ENCODE peak calls at places on chromosomes 13 and 19, in ten cellular contexts. One of them, this sample, is unnamed.

GRCh38 chr19:9189538-9189937 is 10.8 kb downstream of the OR7D2 start:
- DNase-seq in COR-L47: no peak
- DNase-seq in brain microvascular endothelial cell: no peak
- DNase-seq in pancreas: no peak
- DNase-seq in CD8-positive, alpha-beta memory T cell: no peak
- DNase-seq in endodermal cell: peak
- DNase-seq in pons: no peak
- DNase-seq in naive thymus-derived CD8-positive, alpha-beta T cell: no peak
- DNase-seq in fibroblast of villous mesenchyme: no peak
- DNase-seq in ELF-1: no peak
- DNase-seq in this sample: no peak

GRCh38 chr13:71785361-71785760 is 81.6 kb downstream of the DACH1 start:
- DNase-seq in COR-L47: no peak
- DNase-seq in pancreas: no peak
- DNase-seq in naive thymus-derived CD8-positive, alpha-beta T cell: no peak
- DNase-seq in fibroblast of villous mesenchyme: no peak
- DNase-seq in endodermal cell: no peak
- DNase-seq in pons: no peak
- DNase-seq in CD8-positive, alpha-beta memory T cell: no peak
- DNase-seq in brain microvascular endothelial cell: no peak
- DNase-seq in ELF-1: no peak
- DNase-seq in this sample: no peak

GRCh38 chr13:92994056-92994455 is 232.6 kb upstream of the GPC6 start:
- DNase-seq in naive thymus-derived CD8-positive, alpha-beta T cell: no peak
- DNase-seq in pons: no peak
- DNase-seq in pancreas: no peak
- DNase-seq in fibroblast of villous mesenchyme: no peak
- DNase-seq in ELF-1: no peak
- DNase-seq in endodermal cell: no peak
- DNase-seq in COR-L47: no peak
- DNase-seq in brain microvascular endothelial cell: peak
- DNase-seq in CD8-positive, alpha-beta memory T cell: no peak
- DNase-seq in this sample: no peak

GRCh38 chr19:32889137-32889934 is 19.8 kb upstream of the SLC7A9 start:
- DNase-seq in CD8-positive, alpha-beta memory T cell: no peak
- DNase-seq in naive thymus-derived CD8-positive, alpha-beta T cell: no peak
- DNase-seq in endodermal cell: no peak
- DNase-seq in pancreas: no peak
- DNase-seq in COR-L47: no peak
- DNase-seq in ELF-1: no peak
- DNase-seq in pons: no peak
- DNase-seq in fibroblast of villous mesenchyme: no peak
- DNase-seq in brain microvascular endothelial cell: no peak
- DNase-seq in this sample: no peak

GRCh38 chr13:84430441-84430840 is 548.2 kb upstream of the SLITRK1 start:
- DNase-seq in endodermal cell: no peak
- DNase-seq in pancreas: no peak
- DNase-seq in naive thymus-derived CD8-positive, alpha-beta T cell: no peak
- DNase-seq in pons: no peak
- DNase-seq in fibroblast of villous mesenchyme: no peak
- DNase-seq in CD8-positive, alpha-beta memory T cell: no peak
- DNase-seq in COR-L47: peak
- DNase-seq in ELF-1: no peak
- DNase-seq in brain microvascular endothelial cell: peak
- DNase-seq in this sample: no peak

GRCh38 chr19:7251502-7251901 is 42.7 kb downstream of the INSR start:
- DNase-seq in endodermal cell: no peak
- DNase-seq in pons: no peak
- DNase-seq in pancreas: no peak
- DNase-seq in fibroblast of villous mesenchyme: no peak
- DNase-seq in COR-L47: no peak
- DNase-seq in naive thymus-derived CD8-positive, alpha-beta T cell: no peak
- DNase-seq in ELF-1: no peak
- DNase-seq in brain microvascular endothelial cell: no peak
- DNase-seq in CD8-positive, alpha-beta memory T cell: no peak
- DNase-seq in this sample: no peak

GRCh38 chr19:49431330-49431749 is 6.2 kb downstream of the GFY start:
- DNase-seq in pancreas: no peak
- DNase-seq in COR-L47: no peak
- DNase-seq in fibroblast of villous mesenchyme: no peak
- DNase-seq in CD8-positive, alpha-beta memory T cell: no peak
- DNase-seq in naive thymus-derived CD8-positive, alpha-beta T cell: no peak
- DNase-seq in ELF-1: no peak
- DNase-seq in pons: no peak
- DNase-seq in brain microvascular endothelial cell: no peak
- DNase-seq in endodermal cell: no peak
- DNase-seq in this sample: no peak

GRCh38 chr19:46016426-46017094 is 6.3 kb downstream of the PGLYRP1 start:
- DNase-seq in COR-L47: peak
- DNase-seq in pons: peak
- DNase-seq in CD8-positive, alpha-beta memory T cell: peak
- DNase-seq in naive thymus-derived CD8-positive, alpha-beta T cell: peak
- DNase-seq in fibroblast of villous mesenchyme: peak
- DNase-seq in pancreas: peak
- DNase-seq in ELF-1: peak
- DNase-seq in brain microvascular endothelial cell: peak
- DNase-seq in endodermal cell: peak
- DNase-seq in this sample: peak

GRCh38 chr13:33931397-33931987 is 113.5 kb downstream of the RFC3 start:
- DNase-seq in naive thymus-derived CD8-positive, alpha-beta T cell: no peak
- DNase-seq in ELF-1: no peak
- DNase-seq in endodermal cell: peak
- DNase-seq in pons: peak
- DNase-seq in fibroblast of villous mesenchyme: peak
- DNase-seq in brain microvascular endothelial cell: peak
- DNase-seq in COR-L47: peak
- DNase-seq in CD8-positive, alpha-beta memory T cell: no peak
- DNase-seq in pancreas: no peak
- DNase-seq in this sample: no peak

GRCh38 chr13:38637576-38637975 is 49.3 kb upstream of the FREM2 start:
- DNase-seq in brain microvascular endothelial cell: no peak
- DNase-seq in naive thymus-derived CD8-positive, alpha-beta T cell: no peak
- DNase-seq in pons: no peak
- DNase-seq in fibroblast of villous mesenchyme: no peak
- DNase-seq in CD8-positive, alpha-beta memory T cell: no peak
- DNase-seq in ELF-1: no peak
- DNase-seq in COR-L47: peak
- DNase-seq in endodermal cell: no peak
- DNase-seq in pancreas: no peak
- DNase-seq in this sample: no peak

GRCh38 chr13:114128624-114129522 is 3.5 kb downstream of the RASA3 start:
- DNase-seq in naive thymus-derived CD8-positive, alpha-beta T cell: peak
- DNase-seq in ELF-1: no peak
- DNase-seq in fibroblast of villous mesenchyme: peak
- DNase-seq in pons: peak
- DNase-seq in COR-L47: no peak
- DNase-seq in CD8-positive, alpha-beta memory T cell: peak
- DNase-seq in brain microvascular endothelial cell: peak
- DNase-seq in endodermal cell: no peak
- DNase-seq in pancreas: peak
- DNase-seq in this sample: peak